ENCODE peak calls at places on chromosomes 7 and 10, in nine cellular contexts. I is RWPE1, W is uterus, A is suprapubic skin, P is GM12878, V is SK-N-SH, T is epithelial cell of prostate, G is GM23248, K is fibroblast of lung. U is an unnamed sample.

GRCh38 chr7:117946201-117946633 is 73.0 kb upstream of the CTTNBP2 start:
- DNase-seq in A (no peak), P (no peak), T (no peak), K (peak; percentile 24), W (no peak), G (no peak), V (no peak), I (peak; percentile 41), U (no peak)

GRCh38 chr7:114141415-114141814 is 222.6 kb upstream of the PPP1R3A start:
- DNase-seq in W (no peak), T (no peak), A (no peak), I (no peak), G (peak; percentile 19), P (no peak), K (peak; percentile 2), V (no peak), U (no peak)

GRCh38 chr10:107616463-107617131 is 452.1 kb upstream of the SORCS1 start:
- DNase-seq in W (no peak), I (peak; percentile 3), T (peak; percentile 16), A (no peak), K (peak; percentile 21), P (no peak), G (peak; percentile 91), V (no peak), U (no peak)

GRCh38 chr10:129888784-129889616 is 75.1 kb downstream of the EBF3 start:
- DNase-seq in G (peak; percentile 66), T (no peak), I (peak; percentile 51), V (peak; percentile 89), P (no peak), K (no peak), W (peak; percentile 34), A (no peak), U (no peak)

GRCh38 chr10:97737770-97738265 is 890 bp downstream of the ZFYVE27 start:
- DNase-seq in A (no peak), P (no peak), I (peak; percentile 77), W (no peak), K (peak; percentile 47), V (no peak), G (no peak), T (no peak), U (no peak)

GRCh38 chr7:130888017-130888371 is 154.0 kb upstream of the KLF14 start:
- DNase-seq in V (no peak), W (no peak), A (no peak), T (no peak), K (peak; percentile 28), P (no peak), I (no peak), G (peak; percentile 72), U (no peak)

GRCh38 chr7:13979671-13980438 is 9.6 kb downstream of the ETV1 start:
- DNase-seq in G (peak; percentile 66), W (no peak), V (no peak), K (peak; percentile 65), P (no peak), I (no peak), A (no peak), T (no peak), U (no peak)

GRCh38 chr7:131819891-131820290 is 263.5 kb upstream of the PODXL start:
- DNase-seq in P (no peak), T (no peak), G (no peak), A (no peak), I (no peak), K (no peak), V (no peak), W (no peak), U (no peak)

GRCh38 chr7:1856161-1856965 is 186.3 kb downstream of the ELFN1 start:
- DNase-seq in K (no peak), I (no peak), W (no peak), G (no peak), P (no peak), V (peak; percentile 87), T (no peak), A (peak; percentile 48), U (peak; percentile 30)

GRCh38 chr10:89373916-89374711 is 3.7 kb upstream of the IFIT1B start:
- DNase-seq in V (peak; percentile 41), K (peak; percentile 96), G (peak; percentile 95), P (no peak), I (no peak), T (peak; percentile 87), A (peak; percentile 92), W (peak; percentile 77), U (peak; percentile 80)

GRCh38 chr10:101969496-101969895 is 86.5 kb downstream of the ARMH3 start:
- DNase-seq in K (no peak), W (no peak), G (no peak), I (no peak), V (no peak), T (no peak), P (no peak), A (no peak), U (no peak)

DNA sequence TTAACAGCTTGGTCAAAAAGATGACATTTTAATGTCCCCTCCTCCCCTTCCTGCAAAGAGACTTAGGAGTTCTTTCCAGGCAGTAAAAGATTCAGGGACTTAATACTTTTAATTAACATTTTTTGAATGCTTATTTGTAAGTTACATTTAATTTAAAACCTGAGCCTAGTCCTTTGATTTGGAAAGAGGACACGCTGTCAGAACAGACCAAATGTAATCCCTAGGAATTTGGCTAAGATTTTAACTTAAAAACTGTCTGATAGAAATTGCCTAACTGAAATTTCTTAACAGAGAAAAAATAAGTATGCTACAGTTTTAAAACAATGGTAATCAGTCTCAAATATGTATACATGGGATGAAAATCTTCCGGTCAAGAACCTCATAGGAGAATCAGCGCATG is 98.5 kb downstream of the NRP1 start:
- DNase-seq in A (no peak), V (no peak), G (no peak), K (no peak), W (no peak), P (no peak), T (no peak), I (no peak), U (no peak)
- H3K27ac ChIP-seq in A (no peak overlapping the region), V (peak overlapping the region; percentile 76), G (peak overlapping the region; percentile 91), K (no peak overlapping the region), W (peak overlapping the region; percentile 52), P (no peak overlapping the region), T (no peak overlapping the region), I (no peak overlapping the region), U (no peak overlapping the region)

GRCh38 chr10:14775656-14776055 is 959 bp upstream of the FAM107B start:
- DNase-seq in K (no peak), T (no peak), V (no peak), A (no peak), W (no peak), P (no peak), G (no peak), I (no peak), U (no peak)

GRCh38 chr10:14774797-14775196 is at the start of gene FAM107B:
- DNase-seq in T (no peak), W (no peak), P (no peak), V (no peak), I (no peak), G (no peak), K (no peak), A (no peak), U (no peak)

GRCh38 chr10:14781763-14782162 is 7.1 kb upstream of the FAM107B start:
- DNase-seq in I (no peak), V (no peak), A (no peak), G (no peak), W (no peak), P (no peak), T (no peak), K (no peak), U (no peak)

GRCh38 chr10:14782691-14783363 is 8.1 kb upstream of the FAM107B start:
- DNase-seq in P (no peak), K (peak; percentile 2), V (no peak), W (no peak), A (no peak), G (no peak), T (no peak), I (peak; percentile 69), U (no peak)

DNA sequence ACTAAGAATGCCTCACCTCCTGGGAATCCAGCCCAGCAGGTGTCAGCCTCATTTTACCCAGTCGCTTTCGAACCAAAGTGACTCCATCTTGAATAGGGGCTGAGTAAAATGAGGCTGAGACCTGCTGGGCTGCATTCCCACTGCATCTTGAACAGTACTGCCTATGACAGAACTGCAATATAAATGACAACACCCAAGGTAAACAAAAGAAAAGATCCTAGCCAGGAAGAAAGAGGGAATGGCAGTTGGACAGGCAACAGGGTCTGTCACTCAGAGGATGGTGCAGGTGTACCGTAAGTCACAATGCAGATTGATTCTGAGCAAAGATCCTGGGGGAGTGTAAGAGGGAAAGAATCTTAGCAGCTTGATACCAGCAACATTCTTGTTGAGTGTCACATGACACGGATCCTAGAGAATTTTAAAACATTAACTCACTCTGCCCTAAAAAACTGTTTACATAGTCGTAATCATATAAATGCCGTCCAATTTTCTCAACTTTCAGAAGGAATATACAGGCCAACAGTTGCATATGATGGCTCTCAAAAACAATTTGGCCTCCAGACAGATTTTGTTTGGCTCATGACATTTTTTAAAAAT is 4.5 kb upstream of the FAM107B start:
- DNase-seq in K (peak; percentile 19), I (no peak), P (no peak), T (peak; percentile 5), A (no peak), W (no peak), V (no peak), G (peak; percentile 49), U (no peak)
- H3K27ac ChIP-seq in K (no peak overlapping the region), I (no peak overlapping the region), P (no peak overlapping the region), T (peak overlapping the region; percentile 4), A (no peak overlapping the region), W (no peak overlapping the region), V (no peak overlapping the region), G (no peak overlapping the region), U (no peak overlapping the region)

GRCh38 chr7:73850781-73851207 is 8.5 kb upstream of the METTL27 start:
- DNase-seq in P (no peak), V (no peak), W (no peak), G (peak; percentile 98), A (no peak), I (peak; percentile 92), T (peak; percentile 97), K (peak; percentile 99), U (no peak)
- H3K27ac ChIP-seq in P (no peak overlapping the region), V (no peak overlapping the region), W (peak overlapping the region; percentile 86), G (peak overlapping the region; percentile 99), A (peak overlapping the region; percentile 93), I (peak overlapping the region; percentile 97), T (peak overlapping the region; percentile 99), K (peak overlapping the region; percentile 94), U (no peak overlapping the region)

GRCh38 chr7:99561735-99562051 is 3.3 kb downstream of the ZNF655 start:
- DNase-seq in A (no peak), P (no peak), I (no peak), V (no peak), T (no peak), W (no peak), K (no peak), G (no peak), U (no peak)

GRCh38 chr7:99562114-99562784 is 3.8 kb downstream of the ZNF655 start:
- DNase-seq in V (no peak), G (peak; percentile 15), P (no peak), W (no peak), A (no peak), K (no peak), I (no peak), T (no peak), U (no peak)

GRCh38 chr7:99560834-99561734 is 2.6 kb downstream of the ZNF655 start:
- DNase-seq in I (peak; percentile 53), P (no peak), A (no peak), G (no peak), W (no peak), T (peak; percentile 49), V (no peak), K (no peak), U (no peak)

GRCh38 chr7:99562832-99563231 is 4.4 kb downstream of the ZNF655 start:
- DNase-seq in T (peak; percentile 88), K (peak; percentile 100), G (peak; percentile 99), V (no peak), W (no peak), I (peak; percentile 98), P (no peak), A (no peak), U (no peak)

GRCh38 chr7:99563650-99564049 is 5.2 kb downstream of the ZNF655 start:
- DNase-seq in A (no peak), K (peak; percentile 89), W (no peak), V (no peak), G (peak; percentile 90), I (peak; percentile 48), T (no peak), P (no peak), U (no peak)
- H3K27ac ChIP-seq in A (peak overlapping the region; percentile 74), K (peak overlapping the region; percentile 93), W (peak overlapping the region; percentile 3), V (peak overlapping the region; percentile 3), G (peak overlapping the region; percentile 96), I (peak overlapping the region; percentile 92), T (peak overlapping the region; percentile 94), P (no peak overlapping the region), U (no peak overlapping the region)

U was measured in aorta.